ENCODE peak calls at places on chromosomes 13 and 19, in five cellular contexts. C is endodermal cell; H is myocyte; T is stimulated activated CD4-positive, alpha-beta T cell treated with anti-CD3 and anti-CD28 coated beads, Interleukin-12 subunit alpha, Interleukin-12 subunit beta, amount 100 ng/mL, for 24 hours; G is CD4-positive, alpha-beta T cell. I is an unnamed sample.

GRCh38 chr13:72694314-72694713 is 33.1 kb downstream of the MZT1 start:
- DNase-seq in C (no peak), H (no peak), T (no peak), G (no peak), I (no peak)

GRCh38 chr19:48330012-48330681 is 4.8 kb downstream of the EMP3 start:
- DNase-seq in C (peak), H (no peak), T (peak), G (peak), I (peak)

GRCh38 chr19:46634656-46635218 is 1.3 kb downstream of the GNG8 start:
- DNase-seq in C (peak), H (no peak), T (no peak), G (no peak), I (no peak)

GRCh38 chr19:17706750-17707181 is 12.5 kb upstream of the MAP1S start:
- DNase-seq in C (peak), H (no peak), T (no peak), G (no peak), I (no peak)

GRCh38 chr19:44476559-44477408 is 23.5 kb downstream of the ZNF180 start:
- DNase-seq in C (no peak), H (peak), T (no peak), G (no peak), I (no peak)

GRCh38 chr19:13060233-13060963 is 42.3 kb downstream of the LYL1 start:
- DNase-seq in C (peak), H (no peak), T (no peak), G (no peak), I (no peak)

GRCh38 chr19:33241530-33242101 is 16.0 kb upstream of the SLC7A10 start:
- DNase-seq in C (no peak), H (no peak), T (no peak), G (no peak), I (no peak)

GRCh38 chr19:18121166-18121565 is 23.6 kb downstream of the MAST3 start:
- DNase-seq in C (no peak), H (no peak), T (no peak), G (no peak), I (no peak)

GRCh38 chr19:33796164-33797100 is at the start of gene KCTD15:
- DNase-seq in C (peak), H (peak), T (peak), G (no peak), I (no peak)

GRCh38 chr19:22620401-22620800 is 13.7 kb upstream of the ZNF492 start:
- DNase-seq in C (no peak), H (no peak), T (no peak), G (no peak), I (no peak)

GRCh38 chr19:43229315-43229714 is 23.9 kb upstream of the PSG4 start:
- DNase-seq in C (no peak), H (peak), T (no peak), G (no peak), I (no peak)

GRCh38 chr19:13099073-13099999 is 3.3 kb downstream of the LYL1 start:
- DNase-seq in C (peak), H (no peak), T (no peak), G (peak), I (peak)

GRCh38 chr13:40518481-40518882 is 148.0 kb downstream of the FOXO1 start:
- DNase-seq in C (peak), H (no peak), T (peak), G (no peak), I (peak)

GRCh38 chr19:1851581-1852293 is 3.5 kb upstream of the REXO1 start:
- DNase-seq in C (no peak), H (no peak), T (no peak), G (peak), I (peak)

GRCh38 chr13:47696677-47697076 is 304.4 kb downstream of the SUCLA2 start:
- DNase-seq in C (peak), H (no peak), T (no peak), G (no peak), I (no peak)

GRCh38 chr13:73119612-73120011 is 60.8 kb downstream of the KLF5 start:
- DNase-seq in C (no peak), H (no peak), T (no peak), G (no peak), I (no peak)

GRCh38 chr13:51218691-51219090 is 3.5 kb upstream of the FAM124A start:
- DNase-seq in C (no peak), H (no peak), T (no peak), G (no peak), I (no peak)

GRCh38 chr13:71290963-71291937 is 575.8 kb downstream of the DACH1 start:
- DNase-seq in C (no peak), H (peak), T (no peak), G (no peak), I (peak)

GRCh38 chr19:3163230-3163886 is 15.2 kb upstream of the S1PR4 start:
- DNase-seq in C (peak), H (peak), T (peak), G (peak), I (no peak)

GRCh38 chr13:50208826-50209335 is 193.6 kb downstream of the KCNRG start:
- DNase-seq in C (peak), H (peak), T (no peak), G (no peak), I (no peak)

GRCh38 chr19:33442706-33443105 is 69.2 kb downstream of the CEBPG start:
- DNase-seq in C (no peak), H (no peak), T (no peak), G (no peak), I (peak)

GRCh38 chr13:98462946-98463345 is 114.0 kb downstream of the STK24 start:
- DNase-seq in C (no peak), H (no peak), T (no peak), G (no peak), I (no peak)

GRCh38 chr13:28540612-28541011 is 45.7 kb upstream of the FLT1 start:
- DNase-seq in C (no peak), H (no peak), T (no peak), G (no peak), I (no peak)

GRCh38 chr19:33396701-33397535 is 23.4 kb downstream of the CEBPG start:
- DNase-seq in C (peak), H (no peak), T (no peak), G (no peak), I (peak)

GRCh38 chr13:24746618-24747247 is 17.2 kb upstream of the RNF17 start:
- DNase-seq in C (peak), H (no peak), T (no peak), G (no peak), I (no peak)

GRCh38 chr19:19464339-19465098 is 50.8 kb downstream of the TSSK6 start:
- DNase-seq in C (peak), H (peak), T (no peak), G (no peak), I (no peak)

GRCh38 chr13:99985886-99986527 is 4.4 kb downstream of the ZIC2 start:
- DNase-seq in C (peak), H (no peak), T (no peak), G (no peak), I (no peak)

GRCh38 chr13:101416181-101417042 is at the start of gene NALCN:
- DNase-seq in C (peak), H (peak), T (no peak), G (no peak), I (no peak)

GRCh38 chr13:97648881-97649224 is 214.9 kb downstream of the RAP2A start:
- DNase-seq in C (peak), H (no peak), T (no peak), G (no peak), I (no peak)

GRCh38 chr19:31023038-31023437 is 326.2 kb downstream of the TSHZ3 start:
- DNase-seq in C (no peak), H (no peak), T (no peak), G (no peak), I (no peak)

GRCh38 chr13:47289578-47289977 is 392.7 kb upstream of the HTR2A start:
- DNase-seq in C (no peak), H (no peak), T (no peak), G (no peak), I (no peak)

GRCh38 chr13:72970956-72971355 is 87.8 kb upstream of the KLF5 start:
- DNase-seq in C (no peak), H (peak), T (no peak), G (no peak), I (no peak)

GRCh38 chr19:17779281-17779930 is 15.5 kb upstream of the B3GNT3 start:
- DNase-seq in C (peak), H (no peak), T (no peak), G (no peak), I (no peak)

GRCh38 chr13:84192125-84192524 is 309.9 kb upstream of the SLITRK1 start:
- DNase-seq in C (no peak), H (peak), T (no peak), G (no peak), I (no peak)

GRCh38 chr19:39941615-39942507 is 7.4 kb upstream of the FCGBP start:
- DNase-seq in C (no peak), H (peak), T (peak), G (no peak), I (peak)

GRCh38 chr13:108917581-108917980 is 288.2 kb downstream of the MYO16 start:
- DNase-seq in C (no peak), H (peak), T (no peak), G (no peak), I (no peak)

GRCh38 chr19:1407662-1408299 is 395 bp downstream of the DAZAP1 start:
- DNase-seq in C (no peak), H (no peak), T (peak), G (peak), I (peak)

GRCh38 chr13:29000802-29001201 is 180.7 kb downstream of the MTUS2 start:
- DNase-seq in C (no peak), H (no peak), T (no peak), G (no peak), I (no peak)